ENCODE peak calls at places on chromosomes 3 and 15, in five cellular contexts. V, U, P, X and Y are unnamed samples.

GRCh38 chr3:39005295-39005694 is 46.4 kb downstream of the SCN11A start:
- DNase-seq in U (no peak), P (no peak), X (no peak), V (no peak), Y (no peak)

GRCh38 chr3:102304550-102304949 is 130.3 kb upstream of the ZPLD1 start:
- DNase-seq in V (no peak), P (no peak), U (no peak), X (no peak), Y (no peak)

GRCh38 chr3:183731611-183732010 is 34.0 kb downstream of the YEATS2 start:
- DNase-seq in X (no peak), U (no peak), V (no peak), P (no peak), Y (no peak)

GRCh38 chr3:194014756-194015155 is 121.2 kb upstream of the HES1 start:
- DNase-seq in V (no peak), X (no peak), U (no peak), P (no peak), Y (no peak)

GRCh38 chr15:67240235-67241131 is 14.0 kb downstream of the AAGAB start:
- DNase-seq in X (no peak), V (no peak), P (no peak), U (no peak), Y (no peak)

GRCh38 chr15:76844096-76844495 is 61.0 kb downstream of the SCAPER start:
- DNase-seq in U (no peak), X (no peak), P (no peak), V (no peak), Y (no peak)

GRCh38 chr3:165854696-165855095 is 17.5 kb upstream of the BCHE start:
- DNase-seq in X (no peak), P (no peak), U (no peak), V (no peak), Y (no peak)

GRCh38 chr15:32682569-32682968 is 35.2 kb upstream of the GREM1 start:
- DNase-seq in V (no peak), X (no peak), P (no peak), U (no peak), Y (no peak)

GRCh38 chr3:30648670-30649357 is 42.4 kb downstream of the TGFBR2 start:
- DNase-seq in X (no peak), P (no peak), U (no peak), V (no peak), Y (no peak)

GRCh38 chr15:100715571-100716455 is 113.4 kb downstream of the ASB7 start:
- DNase-seq in X (peak; percentile 51), V (no peak), U (no peak), P (peak; percentile 29), Y (no peak)

GRCh38 chr15:45200799-45201556 is 13.2 kb upstream of the SHF start:
- DNase-seq in P (peak; percentile 95), X (peak; percentile 91), V (peak; percentile 81), U (peak; percentile 78), Y (peak; percentile 67)

GRCh38 chr3:138638641-138639040 is 30.1 kb downstream of the FAIM start:
- DNase-seq in U (no peak), X (no peak), V (no peak), P (no peak), Y (no peak)

GRCh38 chr15:25812845-25813244 is 50.3 kb downstream of the ATP10A start:
- DNase-seq in V (no peak), X (no peak), P (no peak), U (no peak), Y (no peak)

GRCh38 chr3:12229144-12229871 is 59.6 kb upstream of the PPARG start:
- DNase-seq in U (no peak), P (no peak), X (no peak), V (no peak), Y (no peak)

GRCh38 chr15:31096563-31096962 is 5.0 kb downstream of the TRPM1 start:
- DNase-seq in U (no peak), X (no peak), P (no peak), V (no peak), Y (no peak)
- H3K4me3 ChIP-seq in U (no peak overlapping the region), X (no peak overlapping the region), P (no peak overlapping the region), V (no peak overlapping the region), Y (no peak overlapping the region)

DNA sequence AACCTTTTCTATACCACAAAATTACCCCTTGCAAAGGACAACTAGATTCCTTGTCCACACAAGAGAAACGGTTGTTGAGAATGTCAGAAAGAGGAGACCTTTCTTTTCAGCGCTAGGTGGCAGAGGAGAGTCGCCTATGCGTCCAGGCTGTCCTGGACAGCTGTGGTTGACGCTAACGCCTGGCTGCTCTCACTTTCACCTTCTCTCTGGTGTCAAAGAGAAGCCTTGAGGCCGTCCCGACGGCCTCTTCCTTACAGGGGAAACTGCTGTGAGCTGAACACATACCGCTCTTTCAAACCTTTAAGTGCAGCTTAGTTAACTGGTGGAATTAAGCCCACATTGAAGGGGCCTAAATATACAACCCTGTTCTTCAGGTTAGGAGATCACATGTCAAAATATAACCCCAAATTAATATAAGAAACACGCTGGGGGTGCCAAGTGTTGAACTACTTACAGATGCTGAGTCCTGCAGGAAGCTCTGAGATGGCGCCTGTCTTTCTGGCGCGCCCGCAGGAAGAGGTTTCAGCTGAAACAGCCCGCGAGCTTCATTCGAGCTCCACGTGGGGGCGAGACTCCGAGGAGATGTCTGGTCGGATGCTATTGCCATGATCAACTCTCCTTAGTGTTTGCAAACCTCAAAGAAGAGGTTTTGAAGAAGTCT is 26.1 kb upstream of the KBTBD8 start:
- DNase-seq in U (peak; percentile 69), X (peak; percentile 85), V (peak; percentile 69), P (peak; percentile 80), Y (peak; percentile 45)
- H3K4me3 ChIP-seq in U (peak overlapping the region; percentile 13), X (peak overlapping the region; percentile 32), V (no peak overlapping the region), P (no peak overlapping the region), Y (peak overlapping the region; percentile 70)

DNA sequence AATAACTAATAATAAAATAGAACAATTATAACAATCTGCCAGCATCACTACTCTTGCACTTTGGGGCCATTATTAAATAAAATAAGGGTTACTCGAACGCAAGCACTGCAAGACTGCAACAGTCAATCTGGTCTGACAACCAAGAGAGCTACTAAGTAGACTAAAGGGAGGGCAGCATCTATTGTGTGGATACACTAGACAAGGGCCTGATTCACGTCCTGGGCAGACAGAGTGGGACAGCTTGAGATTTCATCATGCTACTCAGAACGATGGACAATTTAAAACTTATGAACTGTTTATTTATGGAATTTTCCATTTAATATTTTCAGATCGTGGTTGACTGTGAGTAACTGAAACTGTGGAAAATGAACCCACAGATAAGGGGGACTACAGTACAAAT is 39.5 kb downstream of the TNIK start:
- DNase-seq in U (no peak), P (no peak), X (no peak), V (no peak), Y (no peak)
- H3K4me3 ChIP-seq in U (no peak overlapping the region), P (no peak overlapping the region), X (no peak overlapping the region), V (no peak overlapping the region), Y (no peak overlapping the region)

GRCh38 chr3:24355806-24356205 is 138.8 kb downstream of the THRB start:
- DNase-seq in V (no peak), X (no peak), P (no peak), U (no peak), Y (no peak)

GRCh38 chr3:24349367-24350019 is 145.2 kb downstream of the THRB start:
- DNase-seq in X (no peak), U (no peak), V (no peak), P (no peak), Y (no peak)

GRCh38 chr3:24351779-24352469 is 142.7 kb downstream of the THRB start:
- DNase-seq in U (peak; percentile 43), V (no peak), X (peak; percentile 77), P (no peak), Y (no peak)

GRCh38 chr3:24354230-24354629 is 140.4 kb downstream of the THRB start:
- DNase-seq in X (no peak), P (no peak), U (no peak), V (no peak), Y (no peak)

GRCh38 chr3:24352893-24353553 is 141.6 kb downstream of the THRB start:
- DNase-seq in V (no peak), X (no peak), U (no peak), P (no peak), Y (no peak)
- H3K4me3 ChIP-seq in V (no peak overlapping the region), X (no peak overlapping the region), U (no peak overlapping the region), P (no peak overlapping the region), Y (no peak overlapping the region)

DNA sequence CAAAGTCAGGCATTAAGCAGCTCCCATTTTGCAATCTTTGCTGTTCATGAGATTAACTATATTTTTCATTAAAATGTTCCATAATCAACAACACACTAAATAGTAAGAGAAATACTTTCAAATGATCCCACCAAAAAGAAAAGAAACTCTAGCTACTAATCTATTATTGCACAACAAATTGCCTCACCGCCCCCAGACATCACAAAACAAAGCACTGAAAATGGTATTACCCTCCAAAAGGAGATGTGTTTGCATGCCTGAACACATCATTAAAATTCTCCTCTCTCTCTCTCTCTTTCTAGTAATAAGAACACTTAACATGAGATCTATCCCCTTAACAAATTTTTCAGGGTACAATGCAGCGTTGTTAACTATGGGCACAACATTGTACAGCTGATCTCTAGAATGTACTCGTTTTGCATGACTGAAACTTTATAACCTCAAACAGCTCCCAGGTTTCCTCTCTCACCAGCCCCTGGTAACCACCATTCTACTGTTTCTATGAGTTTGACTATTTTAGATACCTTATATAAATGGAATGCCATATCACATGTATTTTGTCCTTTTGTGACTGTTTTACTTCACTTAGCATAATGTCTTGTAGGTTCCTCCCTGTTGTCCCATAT is 33.1 kb downstream of the WNT5A start:
- DNase-seq in U (no peak), P (no peak), X (no peak), V (no peak), Y (no peak)
- H3K4me3 ChIP-seq in U (no peak overlapping the region), P (no peak overlapping the region), X (no peak overlapping the region), V (no peak overlapping the region), Y (no peak overlapping the region)

DNA sequence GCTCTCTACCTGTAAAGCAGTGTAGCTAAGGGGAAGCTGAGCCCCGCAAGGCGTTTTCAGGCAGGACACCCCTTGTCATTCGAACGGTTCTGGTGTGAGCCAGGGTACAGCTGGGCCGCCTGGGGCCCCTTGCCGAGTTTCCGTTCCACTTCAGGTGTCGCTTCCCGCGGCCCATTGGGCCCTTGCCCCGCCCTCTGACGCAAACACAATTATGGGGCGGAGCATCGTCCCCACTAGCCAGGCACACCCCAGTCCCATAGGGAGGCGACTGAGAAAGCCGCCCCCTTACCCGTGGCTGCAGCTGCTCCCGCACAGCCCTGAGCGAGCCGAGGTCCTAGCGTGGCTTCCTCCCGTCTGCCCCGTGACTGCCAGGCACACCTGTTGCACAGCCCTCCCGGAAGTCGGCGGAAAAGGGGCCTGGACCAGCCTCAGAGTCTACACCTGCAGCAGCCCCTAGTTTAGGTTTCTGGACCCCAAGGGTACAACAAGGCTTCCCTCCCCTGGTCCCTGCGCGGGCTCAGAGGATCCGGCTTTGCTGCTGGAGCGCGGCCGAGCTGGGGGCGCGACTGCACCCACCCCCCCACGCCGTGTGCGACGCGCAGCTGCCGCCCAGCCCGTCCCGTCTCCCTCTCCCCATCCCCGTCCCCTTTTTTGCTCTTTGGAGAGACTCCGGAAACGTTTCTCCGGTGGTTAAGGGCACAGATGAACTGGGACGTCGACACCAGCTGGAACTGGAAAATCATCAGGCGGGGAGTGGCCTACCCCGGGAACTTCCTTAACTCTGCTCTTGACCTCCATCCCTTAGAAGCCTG is at the start of gene PLSCR2:
- DNase-seq in X (peak; percentile 85), U (peak; percentile 59), P (peak; percentile 82), V (no peak), Y (peak; percentile 68)
- H3K4me3 ChIP-seq in X (peak within 1 kb of the TSS; percentile 66), U (peak within 1 kb of the TSS; percentile 54), P (peak within 1 kb of the TSS; percentile 55), V (no peak within 1 kb of the TSS), Y (peak within 1 kb of the TSS; percentile 85)